ENCODE peak calls at places on chromosomes 16 and 17, in nine cellular contexts. L is SW 1271; G is globus pallidus; R is substantia nigra; D is activated CD4-positive, CD25-positive, alpha-beta regulatory T cell; H is psoas muscle; I is stimulated activated CD4-positive, alpha-beta T cell treated with anti-CD3 and anti-CD28 coated beads, Interleukin-1b, Interleukin-23, amount 100 ng/mL, for 1 hour; T is HTR-8/SVneo; V is GM19239. B is an unnamed sample.

GRCh38 chr17:59342681-59343127 is 11.2 kb downstream of the YPEL2 start:
- DNase-seq in L (no peak), G (peak), R (no peak), D (no peak), H (no peak), I (no peak), T (no peak), V (no peak), B (no peak)

GRCh38 chr17:49914096-49914490 is 54.9 kb upstream of the DLX4 start:
- DNase-seq in L (no peak), G (no peak), R (no peak), D (no peak), H (no peak), I (no peak), T (no peak), V (no peak), B (no peak)

GRCh38 chr17:7703584-7704574 is 1.1 kb upstream of the EFNB3 start:
- DNase-seq in L (no peak), G (no peak), R (no peak), D (no peak), H (no peak), I (no peak), T (no peak), V (no peak), B (no peak)

GRCh38 chr17:965311-965989 is 14.1 kb downstream of the NXN start:
- DNase-seq in L (no peak), G (no peak), R (no peak), D (no peak), H (no peak), I (no peak), T (no peak), V (no peak), B (no peak)

GRCh38 chr16:27273670-27274522 is 5.3 kb upstream of the NSMCE1 start:
- DNase-seq in L (no peak), G (no peak), R (no peak), D (no peak), H (no peak), I (no peak), T (no peak), V (no peak), B (no peak)

GRCh38 chr16:27220527-27220926 is 17.2 kb downstream of the KDM8 start:
- DNase-seq in L (no peak), G (no peak), R (no peak), D (no peak), H (no peak), I (no peak), T (no peak), V (no peak), B (no peak)

GRCh38 chr17:79842136-79842655 is 3.0 kb upstream of the CBX4 start:
- DNase-seq in L (no peak), G (no peak), R (no peak), D (no peak), H (no peak), I (no peak), T (no peak), V (no peak), B (no peak)

GRCh38 chr17:57553525-57553924 is 191.6 kb downstream of the CCDC182 start:
- DNase-seq in L (no peak), G (no peak), R (no peak), D (no peak), H (no peak), I (no peak), T (no peak), V (no peak), B (no peak)

GRCh38 chr16:86120201-86120981 is 221.4 kb downstream of the IRF8 start:
- DNase-seq in L (no peak), G (no peak), R (no peak), D (no peak), H (no peak), I (no peak), T (no peak), V (no peak), B (no peak)

GRCh38 chr17:61689610-61690180 is 98.7 kb upstream of the NACA2 start:
- DNase-seq in L (no peak), G (no peak), R (no peak), D (no peak), H (no peak), I (no peak), T (no peak), V (no peak), B (no peak)

GRCh38 chr17:79305376-79305775 is 230.8 kb downstream of the ENGASE start:
- DNase-seq in L (no peak), G (no peak), R (no peak), D (no peak), H (no peak), I (no peak), T (no peak), V (no peak), B (no peak)

B was measured in T-helper 17 cell.